ENCODE peak calls at places on chromosome 13, in six cellular contexts. A is ovary, I is coronary artery, Q is thyroid gland, M is mammary epithelial cell, V is pancreas. Z is an unnamed sample.

GRCh38 chr13:34416833-34417425 is 525.1 kb upstream of the NBEA start:
- DNase-seq in A (peak), M (no peak), Q (peak), V (no peak), I (no peak), Z (no peak)

GRCh38 chr13:89827552-89827951 is 1519.9 kb upstream of the MIR17HG start:
- DNase-seq in M (no peak), Q (no peak), I (no peak), V (no peak), A (no peak), Z (no peak)

GRCh38 chr13:48000559-48001126 is 430 bp downstream of the SUCLA2 start:
- DNase-seq in I (no peak), Q (peak), M (peak), A (no peak), V (no peak), Z (no peak)

GRCh38 chr13:87884874-87885273 is 213.7 kb downstream of the SLITRK5 start:
- DNase-seq in M (no peak), I (no peak), V (no peak), A (no peak), Q (no peak), Z (no peak)

GRCh38 chr13:103898481-103898880 is 832.3 kb upstream of the SLC10A2 start:
- DNase-seq in M (no peak), I (no peak), A (no peak), V (no peak), Q (no peak), Z (no peak)

GRCh38 chr13:27605610-27606200 is 14.6 kb downstream of the LNX2 start:
- DNase-seq in M (peak), I (no peak), V (no peak), Q (no peak), A (no peak), Z (no peak)

GRCh38 chr13:61423879-61424278 is 8.2 kb upstream of the PCDH20 start:
- DNase-seq in V (no peak), I (no peak), Q (no peak), M (no peak), A (no peak), Z (no peak)

GRCh38 chr13:97853550-97853949 is 99.9 kb upstream of the IPO5 start:
- DNase-seq in A (no peak), Q (no peak), I (no peak), V (no peak), M (no peak), Z (no peak)

GRCh38 chr13:102687520-102687919 is 7.3 kb downstream of the METTL21C start:
- DNase-seq in M (peak), A (no peak), Q (no peak), V (no peak), I (no peak), Z (peak)

GRCh38 chr13:97194473-97194872 is 27.7 kb upstream of the MBNL2 start:
- DNase-seq in M (peak), V (no peak), I (no peak), Q (no peak), A (no peak), Z (peak)

GRCh38 chr13:100508391-100508790 is 80.2 kb downstream of the GGACT start:
- DNase-seq in I (no peak), V (no peak), M (no peak), Q (no peak), A (no peak), Z (no peak)

GRCh38 chr13:71964491-71965108 is 97.6 kb upstream of the DACH1 start:
- DNase-seq in Q (no peak), A (no peak), V (no peak), I (no peak), M (no peak), Z (no peak)

GRCh38 chr13:42041684-42042035 is 6.8 kb upstream of the DGKH start:
- DNase-seq in M (peak), A (peak), V (peak), Q (peak), I (peak), Z (no peak)

GRCh38 chr13:37058801-37059135 is 720 bp downstream of the SUPT20H start:
- DNase-seq in A (no peak), V (no peak), M (no peak), I (no peak), Q (peak), Z (no peak)

GRCh38 chr13:37715606-37716015 is 117.0 kb upstream of the POSTN start:
- DNase-seq in Q (no peak), I (peak), M (peak), V (no peak), A (no peak), Z (peak)

GRCh38 chr13:22031702-22032286 is 360.9 kb downstream of the FGF9 start:
- DNase-seq in M (no peak), V (no peak), Q (no peak), A (no peak), I (no peak), Z (no peak)

GRCh38 chr13:101258071-101258470 is 158.2 kb downstream of the NALCN start:
- DNase-seq in Q (no peak), V (no peak), M (peak), I (no peak), A (no peak), Z (peak)

GRCh38 chr13:37127706-37128241 is 22.3 kb upstream of the CSNK1A1L start:
- DNase-seq in A (no peak), V (peak), M (no peak), I (no peak), Q (no peak), Z (no peak)

GRCh38 chr13:51814825-51815650 is 11.1 kb upstream of the DHRS12 start:
- DNase-seq in V (peak), M (peak), Q (peak), I (no peak), A (peak), Z (no peak)

GRCh38 chr13:93603043-93603442 is 376.4 kb downstream of the GPC6 start:
- DNase-seq in V (no peak), A (no peak), Q (no peak), I (no peak), M (peak), Z (peak)

GRCh38 chr13:38848360-38848759 is 142.3 kb downstream of the STOML3 start:
- DNase-seq in Q (no peak), I (no peak), V (no peak), A (no peak), M (no peak), Z (no peak)

GRCh38 chr13:99981115-99982020 is at the start of gene ZIC2:
- DNase-seq in Q (no peak), A (no peak), V (no peak), I (no peak), M (peak), Z (no peak)

GRCh38 chr13:20414475-20415287 is 111.0 kb downstream of the CRYL1 start:
- DNase-seq in I (no peak), Q (no peak), M (no peak), A (no peak), V (no peak), Z (peak)

GRCh38 chr13:103349664-103350063 is 283.4 kb upstream of the SLC10A2 start:
- DNase-seq in V (no peak), I (no peak), A (no peak), M (no peak), Q (no peak), Z (no peak)

GRCh38 chr13:19056984-19057490 is 124.6 kb downstream of the TUBA3C start:
- DNase-seq in A (no peak), V (no peak), Q (no peak), M (no peak), I (no peak), Z (no peak)

GRCh38 chr13:99686944-99687382 is 185.7 kb downstream of the TM9SF2 start:
- DNase-seq in I (no peak), M (no peak), A (no peak), V (no peak), Q (no peak), Z (no peak)

DNA sequence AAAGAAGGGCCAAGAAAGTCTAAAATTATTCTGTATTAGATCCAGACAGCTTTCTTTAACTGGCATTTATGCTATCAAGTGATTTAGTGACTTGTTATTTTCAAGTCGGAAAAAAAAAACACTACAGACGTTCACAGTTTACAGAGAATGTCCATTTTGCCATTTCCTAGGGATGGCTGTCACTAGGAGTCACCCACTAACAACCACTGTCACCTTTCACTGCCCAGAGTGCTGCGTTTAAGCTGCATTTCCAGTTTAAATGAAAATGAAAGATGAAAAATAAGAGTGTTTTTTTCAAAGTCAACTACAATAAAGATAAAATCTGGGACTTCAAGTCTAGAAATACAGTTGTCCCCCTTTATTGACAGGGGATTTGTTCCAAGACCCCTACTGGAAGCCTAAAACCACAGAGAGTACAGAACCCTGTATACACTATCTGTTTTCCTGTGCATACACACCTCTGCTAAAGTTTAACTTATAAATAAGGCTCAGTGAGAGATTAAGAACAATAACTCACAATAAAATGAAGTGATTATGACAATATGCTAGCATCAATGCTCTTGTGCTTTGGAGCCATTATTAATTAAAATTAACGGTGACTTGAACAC is 112.5 kb downstream of the SACS start:
- DNase-seq in I (no peak), M (no peak), V (no peak), A (no peak), Q (no peak), Z (no peak)
- H3K27ac ChIP-seq in I (peak), M (peak), V (no peak), A (no peak), Q (no peak), Z (no peak)

GRCh38 chr13:23799945-23800344 is 89.3 kb downstream of the MIPEP start:
- DNase-seq in Q (no peak), I (no peak), V (no peak), M (no peak), A (no peak), Z (no peak)
- H3K27ac ChIP-seq in Q (no peak), I (peak), V (no peak), M (no peak), A (no peak), Z (no peak)

GRCh38 chr13:80465321-80465720 is 124.4 kb upstream of the SPRY2 start:
- DNase-seq in Q (peak), M (no peak), A (no peak), I (no peak), V (no peak), Z (no peak)

GRCh38 chr13:80469105-80469840 is 128.3 kb upstream of the SPRY2 start:
- DNase-seq in A (no peak), V (no peak), I (no peak), Q (no peak), M (no peak), Z (no peak)

GRCh38 chr13:80473695-80474094 is 132.8 kb upstream of the SPRY2 start:
- DNase-seq in M (peak), I (no peak), Q (peak), V (peak), A (no peak), Z (peak)

GRCh38 chr13:80475718-80476117 is 134.8 kb upstream of the SPRY2 start:
- DNase-seq in M (no peak), I (no peak), A (no peak), Q (no peak), V (no peak), Z (no peak)

DNA sequence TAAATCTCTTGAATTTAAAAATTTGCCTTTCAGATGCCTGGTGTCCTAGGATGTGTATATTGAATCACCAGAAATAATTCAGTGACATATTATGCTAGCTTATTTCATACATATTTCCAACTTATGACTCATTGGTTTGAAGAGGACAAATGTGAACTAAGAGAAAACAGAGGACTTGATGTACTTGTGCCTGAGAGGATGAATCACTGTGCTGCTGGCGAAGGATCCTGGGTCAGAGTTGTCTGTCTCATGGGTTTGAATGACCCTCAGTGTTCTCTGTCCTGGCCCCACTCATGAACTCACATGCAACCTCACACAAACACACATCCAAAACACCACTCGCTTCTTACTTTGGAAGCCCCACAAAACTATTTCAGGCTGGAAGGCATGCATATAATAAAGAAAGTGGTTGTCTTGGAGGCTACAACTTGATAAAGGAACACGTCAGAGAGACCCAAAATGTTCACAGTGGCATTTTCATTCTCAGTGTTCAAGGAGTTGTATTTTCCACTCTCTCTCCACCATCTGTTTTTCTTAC is 129.0 kb upstream of the SPRY2 start:
- DNase-seq in Q (peak), A (no peak), V (peak), I (peak), M (peak), Z (peak)
- H3K27ac ChIP-seq in Q (peak), A (no peak), V (no peak), I (peak), M (peak), Z (no peak)

GRCh38 chr13:112979406-112979902 is 10.4 kb downstream of the MCF2L start:
- DNase-seq in I (no peak), V (no peak), M (no peak), A (no peak), Q (no peak), Z (no peak)
- H3K27ac ChIP-seq in I (peak), V (no peak), M (no peak), A (no peak), Q (peak), Z (no peak)

GRCh38 chr13:110340812-110341444 is 33.8 kb downstream of the COL4A2 start:
- DNase-seq in M (peak), A (peak), I (peak), Q (peak), V (no peak), Z (no peak)

GRCh38 chr13:110341445-110342247 is 34.6 kb downstream of the COL4A2 start:
- DNase-seq in I (peak), Q (no peak), V (no peak), M (no peak), A (peak), Z (no peak)

GRCh38 chr13:110338441-110339101 is 31.5 kb downstream of the COL4A2 start:
- DNase-seq in I (peak), M (no peak), V (no peak), Q (no peak), A (peak), Z (no peak)

GRCh38 chr13:110339263-110339662 is 32.2 kb downstream of the COL4A2 start:
- DNase-seq in V (no peak), I (peak), Q (no peak), A (no peak), M (no peak), Z (no peak)

DNA sequence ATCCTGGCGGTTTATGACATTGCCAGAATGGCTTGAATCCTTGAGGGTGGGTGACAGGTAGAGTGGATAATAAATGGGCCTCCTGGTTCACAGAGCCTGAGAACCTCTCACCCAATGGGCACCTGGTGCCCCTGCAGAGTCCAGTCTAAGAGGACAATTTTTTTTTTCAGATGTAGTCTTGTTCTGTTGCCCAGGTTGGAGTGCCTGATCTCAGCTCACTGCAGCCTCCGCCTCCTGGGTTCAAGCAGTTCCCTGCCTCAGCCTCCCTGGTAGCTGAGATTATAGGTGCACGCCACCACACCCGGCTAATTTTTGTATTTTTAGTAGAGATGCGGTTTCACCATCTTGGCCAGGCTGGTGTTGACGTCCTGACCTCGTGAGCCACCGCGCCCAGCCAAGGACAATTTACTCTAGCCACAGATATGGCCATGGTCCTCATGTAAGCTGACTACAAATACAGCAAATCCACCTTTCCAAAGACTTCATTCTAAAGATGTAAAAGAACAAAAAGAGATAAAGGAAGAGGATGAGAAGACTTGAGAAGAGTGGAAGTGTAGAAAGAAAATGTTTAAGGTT is 33.0 kb downstream of the COL4A2 start:
- DNase-seq in I (peak), V (no peak), M (no peak), Q (no peak), A (no peak), Z (no peak)
- H3K27ac ChIP-seq in I (peak), V (no peak), M (peak), Q (peak), A (peak), Z (no peak)

DNA sequence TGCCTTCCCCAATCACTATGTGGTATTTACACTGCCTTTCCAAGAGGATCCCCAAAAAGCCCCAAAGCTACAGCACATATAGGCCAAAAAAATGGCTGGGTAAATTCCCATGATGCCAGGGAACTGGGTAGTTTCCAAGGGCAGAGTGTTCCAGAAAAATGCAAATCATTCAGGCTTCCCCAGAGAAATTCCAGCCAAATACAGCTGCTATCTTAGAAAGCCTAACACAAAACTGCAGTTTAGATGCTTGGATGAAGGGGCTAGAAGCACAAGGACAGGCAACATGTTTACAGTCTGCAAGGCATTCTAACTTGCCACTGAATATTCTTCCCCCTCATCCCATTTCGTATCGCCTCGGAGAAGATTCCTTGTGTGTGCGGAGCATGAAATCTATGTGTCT is 6.2 kb downstream of the FOXO1 start:
- DNase-seq in I (no peak), Q (no peak), A (no peak), V (no peak), M (no peak), Z (no peak)
- H3K27ac ChIP-seq in I (peak), Q (peak), A (no peak), V (no peak), M (no peak), Z (no peak)

GRCh38 chr13:40318366-40318765 is 348.1 kb downstream of the FOXO1 start:
- DNase-seq in I (no peak), A (peak), Q (peak), M (no peak), V (peak), Z (peak)

GRCh38 chr13:40316301-40316700 is 350.1 kb downstream of the FOXO1 start:
- DNase-seq in I (no peak), Q (no peak), M (no peak), A (no peak), V (no peak), Z (no peak)

GRCh38 chr13:40315416-40316064 is 350.9 kb downstream of the FOXO1 start:
- DNase-seq in Q (peak), M (peak), I (no peak), V (no peak), A (no peak), Z (peak)

GRCh38 chr13:40319699-40320586 is 346.5 kb downstream of the FOXO1 start:
- DNase-seq in Q (no peak), M (peak), I (no peak), A (no peak), V (no peak), Z (no peak)

DNA sequence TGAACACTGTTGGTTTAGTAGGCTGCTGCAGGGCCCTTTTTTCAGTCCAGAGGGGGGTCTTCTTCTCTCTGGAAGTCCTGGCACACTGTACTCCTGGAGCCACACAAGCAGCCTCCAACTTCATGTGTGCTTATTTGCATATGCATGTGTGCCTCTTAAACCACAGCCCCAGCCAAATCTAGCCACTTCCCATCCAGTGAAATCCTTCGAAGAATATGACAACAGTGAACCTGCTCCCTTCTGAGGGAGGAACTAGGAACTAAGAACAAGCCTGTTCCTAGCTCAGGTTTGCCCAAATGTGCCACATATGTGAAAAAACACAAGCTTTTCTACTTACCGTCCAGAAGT is 348.5 kb downstream of the FOXO1 start:
- DNase-seq in Q (no peak), I (no peak), M (no peak), V (no peak), A (no peak), Z (no peak)
- H3K27ac ChIP-seq in Q (no peak), I (no peak), M (no peak), V (no peak), A (no peak), Z (no peak)

DNA sequence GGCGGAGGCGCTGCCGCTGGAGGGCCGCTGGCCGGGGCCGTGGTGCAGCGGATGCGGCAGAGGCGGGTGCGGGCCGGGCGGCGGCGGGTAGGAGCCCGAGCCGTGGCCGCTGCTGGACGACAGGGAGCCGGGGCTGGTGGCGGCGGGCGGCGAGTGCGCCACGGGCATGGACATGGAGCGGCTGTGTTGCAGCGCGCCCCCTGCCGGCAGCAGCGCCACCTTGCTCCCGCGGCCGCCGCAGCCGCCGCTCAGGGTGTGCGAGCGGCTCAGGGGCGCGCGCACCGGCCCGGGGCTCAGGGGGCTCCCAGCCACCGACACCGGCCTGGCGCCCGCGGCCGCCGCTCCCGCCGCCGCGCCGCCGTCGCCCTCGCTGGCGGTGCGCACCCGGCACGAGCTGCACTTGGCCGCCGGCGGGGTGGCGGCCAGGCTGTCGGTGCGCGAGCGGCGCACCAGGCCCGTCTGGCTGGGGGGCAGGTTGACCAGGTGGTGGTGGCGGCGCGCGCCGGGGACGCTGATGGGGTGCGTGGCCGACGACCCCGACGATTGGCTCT is 1.7 kb downstream of the IRS2 start:
- DNase-seq in M (peak), A (peak), V (peak), I (no peak), Q (peak), Z (no peak)
- H3K27ac ChIP-seq in M (peak), A (peak), V (peak), I (peak), Q (peak), Z (no peak)